ENCODE peak calls at places on chromosomes 7 and 10, in seven cellular contexts. O, R, G, V, Z, F and M are unnamed samples.

GRCh38 chr10:35127289-35127891 is 744 bp downstream of the CREM start:
- DNase-seq in O (peak), R (no peak), G (peak), V (peak), Z (peak), F (no peak), M (peak)

GRCh38 chr10:68154211-68154497 is 44.9 kb downstream of the MYPN start:
- DNase-seq in O (no peak), R (no peak), G (peak), V (no peak), Z (peak), F (peak), M (peak)

GRCh38 chr7:34299066-34299465 is 359.0 kb upstream of the NPSR1 start:
- DNase-seq in O (no peak), R (no peak), G (no peak), V (peak), Z (no peak), F (no peak), M (no peak)

GRCh38 chr10:8815969-8816368 is 761.5 kb downstream of the GATA3 start:
- DNase-seq in O (no peak), R (no peak), G (no peak), V (peak), Z (no peak), F (no peak), M (no peak)

GRCh38 chr10:71126432-71126831 is 85.9 kb upstream of the UNC5B start:
- DNase-seq in O (no peak), R (no peak), G (no peak), V (no peak), Z (no peak), F (no peak), M (no peak)

GRCh38 chr10:59173414-59173813 is 3.0 kb upstream of the PHYHIPL start:
- DNase-seq in O (no peak), R (no peak), G (no peak), V (peak), Z (no peak), F (no peak), M (no peak)

GRCh38 chr7:8147760-8148463 is 114.1 kb downstream of the ICA1 start:
- DNase-seq in O (no peak), R (no peak), G (no peak), V (no peak), Z (no peak), F (no peak), M (no peak)

GRCh38 chr7:151664268-151664667 is 144.6 kb upstream of the RHEB start:
- DNase-seq in O (no peak), R (no peak), G (no peak), V (no peak), Z (no peak), F (no peak), M (no peak)

GRCh38 chr7:70131807-70132565 is 533.7 kb downstream of the AUTS2 start:
- DNase-seq in O (no peak), R (no peak), G (no peak), V (no peak), Z (no peak), F (no peak), M (no peak)

GRCh38 chr7:84245831-84246230 is 51.2 kb upstream of the SEMA3A start:
- DNase-seq in O (no peak), R (no peak), G (no peak), V (no peak), Z (no peak), F (no peak), M (no peak)

GRCh38 chr10:27715505-27715904 is 30.1 kb downstream of the MKX start:
- DNase-seq in O (no peak), R (no peak), G (no peak), V (no peak), Z (no peak), F (no peak), M (no peak)

GRCh38 chr10:124745678-124746077 is 1.5 kb upstream of the FAM53B start:
- DNase-seq in O (peak), R (peak), G (peak), V (peak), Z (no peak), F (no peak), M (no peak)

GRCh38 chr7:134481167-134481566 is 22.3 kb upstream of the AKR1B1 start:
- DNase-seq in O (no peak), R (no peak), G (no peak), V (no peak), Z (no peak), F (no peak), M (no peak)

GRCh38 chr10:70232155-70232858 is 922 bp downstream of the PPA1 start:
- DNase-seq in O (peak), R (no peak), G (peak), V (peak), Z (peak), F (no peak), M (peak)

GRCh38 chr7:24113506-24113905 is 170.5 kb upstream of the NPY start:
- DNase-seq in O (no peak), R (no peak), G (no peak), V (no peak), Z (no peak), F (no peak), M (no peak)

GRCh38 chr10:68052463-68052862 is 22.6 kb downstream of the HERC4 start:
- DNase-seq in O (no peak), R (no peak), G (peak), V (peak), Z (no peak), F (no peak), M (no peak)

GRCh38 chr10:78435484-78436222 is 402.0 kb downstream of the RPS24 start:
- DNase-seq in O (peak), R (no peak), G (peak), V (no peak), Z (no peak), F (no peak), M (no peak)

GRCh38 chr10:66910676-66911075 is 15.2 kb upstream of the LRRTM3 start:
- DNase-seq in O (no peak), R (no peak), G (no peak), V (no peak), Z (no peak), F (no peak), M (no peak)

GRCh38 chr10:74077416-74077815 is 73.2 kb downstream of the AP3M1 start:
- DNase-seq in O (no peak), R (no peak), G (no peak), V (no peak), Z (no peak), F (no peak), M (no peak)

GRCh38 chr10:79070091-79070610 is 1.4 kb downstream of the ZMIZ1 start:
- DNase-seq in O (no peak), R (no peak), G (peak), V (peak), Z (peak), F (no peak), M (no peak)

GRCh38 chr7:56079450-56080185 is 13.1 kb downstream of the PHKG1 start:
- DNase-seq in O (no peak), R (no peak), G (peak), V (no peak), Z (peak), F (peak), M (no peak)

GRCh38 chr7:82841828-82842227 is 320.9 kb downstream of the PCLO start:
- DNase-seq in O (no peak), R (no peak), G (no peak), V (no peak), Z (no peak), F (no peak), M (peak)

GRCh38 chr7:119713606-119714005 is 559.4 kb upstream of the KCND2 start:
- DNase-seq in O (no peak), R (no peak), G (no peak), V (no peak), Z (no peak), F (no peak), M (no peak)

GRCh38 chr10:124006526-124006925 is 86.9 kb downstream of the CHST15 start:
- DNase-seq in O (no peak), R (no peak), G (no peak), V (no peak), Z (no peak), F (no peak), M (no peak)

GRCh38 chr7:144835166-144835611 is 664 bp downstream of the TPK1 start:
- DNase-seq in O (peak), R (no peak), G (peak), V (peak), Z (no peak), F (peak), M (no peak)

GRCh38 chr7:137245186-137245585 is 98.3 kb downstream of the PTN start:
- DNase-seq in O (no peak), R (no peak), G (no peak), V (no peak), Z (no peak), F (no peak), M (no peak)